ENCODE peak calls at places on chromosomes 3 and 15, in nine cellular contexts. M is IMR-90, F is SK-N-SH, A is astrocyte, J is fibroblast of lung, U is mammary epithelial cell, I is PC-3, X is MM.1S, P is colonic mucosa. K is an unnamed sample. For H3K9me3, the result is how much of the 10 kb centered on the place peaks cover.

GRCh38 chr3:191425322-191425734 is 35.6 kb upstream of the PYDC2 start:
- DNase-seq in F (peak), I (no peak), A (no peak), U (no peak), P (no peak), X (no peak), J (no peak), M (no peak), K (no peak)

GRCh38 chr3:171176244-171176925 is 149.9 kb upstream of the SLC2A2 start:
- DNase-seq in I (no peak), U (no peak), F (no peak), X (no peak), P (no peak), A (no peak), M (no peak), J (no peak), K (no peak)

GRCh38 chr3:123395235-123395634 is 53.7 kb downstream of the ADCY5 start:
- DNase-seq in A (no peak), J (no peak), F (no peak), X (no peak), U (no peak), I (no peak), P (no peak), M (no peak), K (no peak)

GRCh38 chr3:58244186-58244585 is 6.6 kb downstream of the ABHD6 start:
- DNase-seq in I (no peak), J (no peak), F (no peak), U (no peak), A (no peak), P (peak), X (no peak), M (no peak), K (no peak)

GRCh38 chr3:39100500-39100886 is 6.9 kb downstream of the GORASP1 start:
- DNase-seq in M (no peak), P (no peak), U (no peak), F (no peak), J (no peak), A (no peak), X (no peak), I (no peak), K (no peak)

GRCh38 chr15:75727031-75727531 is 14.4 kb upstream of the CSPG4 start:
- DNase-seq in I (no peak), M (no peak), P (no peak), F (no peak), X (no peak), J (no peak), A (no peak), U (no peak), K (no peak)

GRCh38 chr3:14867936-14868570 is 49.3 kb downstream of the FGD5 start:
- DNase-seq in I (no peak), F (no peak), U (no peak), X (no peak), P (no peak), A (no peak), M (no peak), J (no peak), K (no peak)

GRCh38 chr3:144429719-144430121 is 458.1 kb downstream of the DIPK2A start:
- DNase-seq in P (no peak), X (no peak), A (no peak), F (no peak), U (peak), M (no peak), J (peak), I (peak), K (no peak)

GRCh38 chr3:59573911-59574310 is 524.1 kb upstream of the CFAP20DC start:
- DNase-seq in M (peak), F (no peak), X (no peak), P (peak), U (peak), J (peak), I (peak), A (peak), K (no peak)

GRCh38 chr3:59563966-59564365 is 514.1 kb upstream of the CFAP20DC start:
- DNase-seq in J (peak), F (no peak), X (no peak), P (no peak), I (no peak), M (no peak), U (peak), A (peak), K (no peak)

GRCh38 chr3:19539488-19540395 is 391.4 kb downstream of the KCNH8 start:
- DNase-seq in F (no peak), M (no peak), U (no peak), X (peak), J (no peak), P (no peak), A (no peak), I (no peak), K (peak)

GRCh38 chr15:77457619-77458265 is 37.1 kb downstream of the HMG20A start:
- DNase-seq in M (peak), J (peak), I (peak), A (peak), F (no peak), U (peak), P (no peak), X (peak), K (no peak)

GRCh38 chr3:47984089-47984759 is 32.0 kb downstream of the MAP4 start:
- DNase-seq in J (peak), F (no peak), M (peak), U (peak), I (peak), P (no peak), X (no peak), A (peak), K (no peak)

GRCh38 chr15:63793046-63793483 is 40.7 kb downstream of the HERC1 start:
- DNase-seq in P (no peak), F (no peak), J (no peak), U (no peak), X (no peak), I (no peak), A (no peak), M (no peak), K (no peak)

GRCh38 chr3:16013563-16013962 is 160.9 kb upstream of the GALNT15 start:
- DNase-seq in J (peak), X (no peak), M (peak), F (no peak), A (peak), U (peak), I (no peak), P (no peak), K (no peak)

GRCh38 chr3:55167586-55168317 is 239.9 kb upstream of the LRTM1 start:
- DNase-seq in A (peak), M (peak), X (no peak), P (no peak), J (peak), U (peak), I (peak), F (no peak), K (no peak)

GRCh38 chr15:96102631-96103030 is 227.9 kb upstream of the NR2F2 start:
- DNase-seq in M (no peak), J (no peak), X (no peak), U (no peak), A (no peak), P (no peak), F (no peak), I (peak), K (no peak)

GRCh38 chr3:58164916-58165821 is 45.6 kb downstream of the DNASE1L3 start:
- DNase-seq in J (peak), U (no peak), X (no peak), P (no peak), M (no peak), I (no peak), F (no peak), A (peak), K (no peak)

GRCh38 chr3:186599142-186599784 is 13.6 kb upstream of the AHSG start:
- DNase-seq in F (no peak), X (no peak), A (no peak), I (no peak), M (no peak), P (no peak), U (no peak), J (no peak), K (no peak)

GRCh38 chr15:100114100-100114499 is 227.7 kb downstream of the ADAMTS17 start:
- DNase-seq in X (no peak), M (peak), U (peak), P (no peak), I (no peak), F (no peak), J (peak), A (peak), K (no peak)

GRCh38 chr3:49683162-49683561 is 6.1 kb downstream of the MST1 start:
- DNase-seq in M (no peak), X (no peak), U (no peak), P (no peak), F (no peak), J (peak), I (no peak), A (no peak), K (no peak)

GRCh38 chr3:151751161-151751560 is 17.4 kb downstream of the AADACL2 start:
- DNase-seq in J (peak), P (no peak), X (no peak), U (peak), F (no peak), A (peak), I (peak), M (peak), K (no peak)

GRCh38 chr3:32132706-32133105 is 26.3 kb downstream of the GPD1L start:
- DNase-seq in M (no peak), A (no peak), J (no peak), I (no peak), P (no peak), X (no peak), U (peak), F (no peak), K (no peak)

GRCh38 chr3:48852151-48852550 is 4.5 kb upstream of the PRKAR2A start:
- DNase-seq in P (no peak), J (no peak), F (no peak), M (no peak), A (no peak), U (no peak), X (no peak), I (no peak), K (no peak)

GRCh38 chr15:64596701-64597468 is 136.5 kb downstream of the ZNF609 start:
- DNase-seq in M (peak), A (peak), P (no peak), J (peak), I (no peak), F (no peak), X (peak), U (no peak), K (peak)

GRCh38 chr15:101781927-101782326 is 21.4 kb upstream of the OR4F6 start:
- DNase-seq in I (no peak), A (no peak), U (no peak), X (no peak), F (no peak), J (no peak), P (no peak), M (no peak), K (peak)

GRCh38 chr15:60844431-60845174 is 365.7 kb upstream of the ICE2 start:
- DNase-seq in X (no peak), I (no peak), A (no peak), M (no peak), P (no peak), F (no peak), U (no peak), J (no peak), K (no peak)

GRCh38 chr15:68783226-68784054 is 37.3 kb downstream of the ANP32A start:
- DNase-seq in P (peak), X (peak), U (peak), M (no peak), I (peak), A (no peak), F (peak), J (no peak), K (peak)

GRCh38 chr3:69326821-69327433 is 59.0 kb downstream of the FRMD4B start:
- DNase-seq in U (no peak), X (peak), F (no peak), J (no peak), I (no peak), M (no peak), A (no peak), P (no peak), K (no peak)

GRCh38 chr3:179056326-179056725 is 15.3 kb downstream of the ZMAT3 start:
- DNase-seq in M (no peak), A (no peak), P (no peak), I (no peak), F (no peak), X (no peak), J (no peak), U (no peak), K (no peak)

GRCh38 chr3:46725663-46726314 is 8.1 kb upstream of the PRSS50 start:
- DNase-seq in I (no peak), A (peak), X (no peak), F (no peak), P (no peak), U (no peak), J (peak), M (peak), K (no peak)

GRCh38 chr3:59286791-59287531 is 237.1 kb upstream of the CFAP20DC start:
- DNase-seq in X (no peak), I (peak), P (no peak), M (peak), J (peak), F (no peak), U (peak), A (peak), K (no peak)

GRCh38 chr15:28955686-28956421 is 70.1 kb downstream of the APBA2 start:
- DNase-seq in F (no peak), I (peak), U (no peak), M (peak), X (peak), P (no peak), J (peak), A (peak), K (no peak)

GRCh38 chr3:136699271-136699828 is 52.8 kb downstream of the STAG1 start:
- DNase-seq in A (no peak), U (no peak), I (no peak), X (no peak), P (no peak), F (no peak), J (peak), M (no peak), K (no peak)

GRCh38 chr3:136698361-136698760 is 53.8 kb downstream of the STAG1 start:
- DNase-seq in M (no peak), U (no peak), I (no peak), P (no peak), F (no peak), A (no peak), X (no peak), J (peak), K (no peak)

GRCh38 chr3:136690611-136691010 is 61.6 kb downstream of the STAG1 start:
- DNase-seq in F (no peak), M (no peak), U (no peak), I (no peak), J (no peak), A (no peak), P (no peak), X (no peak), K (no peak)

DNA sequence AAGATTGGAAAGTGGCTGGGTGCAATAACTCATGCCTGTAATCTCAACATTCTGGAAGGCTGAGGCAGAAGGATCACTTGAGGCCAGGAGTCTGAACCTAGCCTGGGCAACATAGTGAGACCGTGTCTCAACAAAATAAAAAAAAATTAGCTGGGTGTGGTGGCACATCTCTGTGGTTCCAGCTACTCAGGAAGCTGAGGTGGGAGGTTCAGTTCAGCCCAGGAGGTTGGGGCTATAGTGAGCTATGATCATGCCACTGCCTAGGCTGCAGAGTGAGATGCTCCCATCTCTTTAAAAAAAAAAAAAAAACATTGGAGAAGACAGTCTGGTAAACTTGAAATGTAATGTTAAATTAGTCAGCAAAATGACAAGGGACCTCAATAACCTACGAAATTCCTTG is 57.9 kb downstream of the STAG1 start:
- DNase-seq in I (no peak), P (no peak), M (no peak), J (no peak), U (no peak), X (no peak), A (no peak), F (no peak), K (no peak)
- H3K9me3 ChIP-seq in I (under half), P (under half), M (under half), J (under half), U (under half), X (under half), A (under half), F (under half), K (under half)

DNA sequence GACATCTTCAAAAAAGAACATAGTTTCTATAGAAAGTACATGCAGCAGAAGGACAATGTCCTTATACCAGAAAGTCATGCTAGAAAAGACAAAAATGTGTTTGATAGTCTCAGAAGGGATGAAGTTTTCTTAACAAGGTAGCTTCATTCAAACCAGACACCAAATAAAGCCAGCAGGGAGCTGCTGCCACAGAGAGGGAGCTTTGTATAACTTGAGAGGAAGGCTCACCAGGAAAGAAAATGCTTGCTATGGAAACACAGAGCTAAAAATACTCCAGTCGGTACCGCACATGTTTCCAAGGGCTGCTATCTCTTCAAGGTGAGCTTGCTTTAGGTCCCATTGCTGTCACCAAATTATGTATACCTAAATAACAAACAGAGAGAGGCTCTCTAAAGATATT is 1074.8 kb upstream of the ALCAM start:
- DNase-seq in F (no peak), X (peak), U (no peak), I (no peak), P (no peak), J (peak), A (no peak), M (no peak), K (no peak)
- H3K9ac ChIP-seq in F (no peak), X (peak), U (no peak), I (no peak), P (no peak), J (no peak), A (no peak), M (no peak), K (no peak)

GRCh38 chr15:22227411-22227810 is 147.1 kb downstream of the OR4M2 start:
- DNase-seq in X (no peak), U (no peak), J (no peak), P (no peak), F (no peak), M (no peak), I (no peak), A (no peak), K (no peak)
- H3K9me3 ChIP-seq in X (under half), U (under half), J (under half), P (under half), F (under half), M (half or more), I (under half), A (under half), K (under half)

GRCh38 chr3:195005759-195006555 is 265.0 kb downstream of the XXYLT1 start:
- DNase-seq in A (no peak), M (no peak), X (no peak), I (no peak), J (no peak), F (no peak), U (no peak), P (no peak), K (no peak)
- H3K9ac ChIP-seq in A (no peak), M (no peak), X (no peak), I (no peak), J (no peak), F (no peak), U (no peak), P (no peak), K (no peak)

K was measured in Karpas-422.